ENCODE peak calls at places on chromosomes 12 and 14, in ten cellular contexts. One of them, this sample, is unnamed.

GRCh38 chr14:54533100-54533499 is 23.4 kb downstream of the CGRRF1 start:
- DNase-seq in activated CD4-positive, CD25-positive, alpha-beta regulatory T cell treated with anti-CD3 and anti-CD28 coated beads, Interleukin-2, amount 50 U/mL, for 72 hours: no peak
- DNase-seq in renal cortical epithelial cell: no peak
- DNase-seq in heart left ventricle: no peak
- DNase-seq in mesendoderm: no peak
- DNase-seq in activated CD8-positive, alpha-beta memory T cell treated with anti-CD3 and anti-CD28 coated beads for 48 hours: no peak
- DNase-seq in effector memory CD8-positive, alpha-beta T cell: no peak
- DNase-seq in AG09319: no peak
- DNase-seq in putamen: no peak
- DNase-seq in activated T-helper 1 cell treated with Interleukin-2 at 50 U/mL for 16 hours: no peak
- DNase-seq in this sample: no peak

GRCh38 chr14:47500369-47500768 is 175.0 kb downstream of the MDGA2 start:
- DNase-seq in activated CD4-positive, CD25-positive, alpha-beta regulatory T cell treated with anti-CD3 and anti-CD28 coated beads, Interleukin-2, amount 50 U/mL, for 72 hours: no peak
- DNase-seq in renal cortical epithelial cell: no peak
- DNase-seq in heart left ventricle: no peak
- DNase-seq in mesendoderm: no peak
- DNase-seq in activated CD8-positive, alpha-beta memory T cell treated with anti-CD3 and anti-CD28 coated beads for 48 hours: no peak
- DNase-seq in effector memory CD8-positive, alpha-beta T cell: no peak
- DNase-seq in AG09319: no peak
- DNase-seq in putamen: no peak
- DNase-seq in activated T-helper 1 cell treated with Interleukin-2 at 50 U/mL for 16 hours: no peak
- DNase-seq in this sample: no peak

GRCh38 chr12:117100251-117100650 is 1.0 kb upstream of the TESC start:
- DNase-seq in activated CD4-positive, CD25-positive, alpha-beta regulatory T cell treated with anti-CD3 and anti-CD28 coated beads, Interleukin-2, amount 50 U/mL, for 72 hours: no peak
- DNase-seq in renal cortical epithelial cell: no peak
- DNase-seq in heart left ventricle: no peak
- DNase-seq in mesendoderm: no peak
- DNase-seq in activated CD8-positive, alpha-beta memory T cell treated with anti-CD3 and anti-CD28 coated beads for 48 hours: no peak
- DNase-seq in effector memory CD8-positive, alpha-beta T cell: no peak
- DNase-seq in AG09319: no peak
- DNase-seq in putamen: no peak
- DNase-seq in activated T-helper 1 cell treated with Interleukin-2 at 50 U/mL for 16 hours: no peak
- DNase-seq in this sample: no peak

GRCh38 chr14:33057585-33057984 is 118.9 kb downstream of the NPAS3 start:
- DNase-seq in activated CD4-positive, CD25-positive, alpha-beta regulatory T cell treated with anti-CD3 and anti-CD28 coated beads, Interleukin-2, amount 50 U/mL, for 72 hours: no peak
- DNase-seq in renal cortical epithelial cell: no peak
- DNase-seq in heart left ventricle: no peak
- DNase-seq in mesendoderm: no peak
- DNase-seq in activated CD8-positive, alpha-beta memory T cell treated with anti-CD3 and anti-CD28 coated beads for 48 hours: no peak
- DNase-seq in effector memory CD8-positive, alpha-beta T cell: no peak
- DNase-seq in AG09319: no peak
- DNase-seq in putamen: no peak
- DNase-seq in activated T-helper 1 cell treated with Interleukin-2 at 50 U/mL for 16 hours: no peak
- DNase-seq in this sample: no peak

GRCh38 chr12:121595520-121595919 is 14.7 kb upstream of the KDM2B start:
- DNase-seq in activated CD4-positive, CD25-positive, alpha-beta regulatory T cell treated with anti-CD3 and anti-CD28 coated beads, Interleukin-2, amount 50 U/mL, for 72 hours: no peak
- DNase-seq in renal cortical epithelial cell: no peak
- DNase-seq in heart left ventricle: no peak
- DNase-seq in mesendoderm: no peak
- DNase-seq in activated CD8-positive, alpha-beta memory T cell treated with anti-CD3 and anti-CD28 coated beads for 48 hours: no peak
- DNase-seq in effector memory CD8-positive, alpha-beta T cell: no peak
- DNase-seq in AG09319: no peak
- DNase-seq in putamen: no peak
- DNase-seq in activated T-helper 1 cell treated with Interleukin-2 at 50 U/mL for 16 hours: no peak
- DNase-seq in this sample: no peak

GRCh38 chr14:105060751-105061427 is 4.3 kb downstream of the GPR132 start:
- DNase-seq in activated CD4-positive, CD25-positive, alpha-beta regulatory T cell treated with anti-CD3 and anti-CD28 coated beads, Interleukin-2, amount 50 U/mL, for 72 hours: peak
- DNase-seq in renal cortical epithelial cell: no peak
- DNase-seq in heart left ventricle: peak
- DNase-seq in mesendoderm: no peak
- DNase-seq in activated CD8-positive, alpha-beta memory T cell treated with anti-CD3 and anti-CD28 coated beads for 48 hours: no peak
- DNase-seq in effector memory CD8-positive, alpha-beta T cell: peak
- DNase-seq in AG09319: no peak
- DNase-seq in putamen: no peak
- DNase-seq in activated T-helper 1 cell treated with Interleukin-2 at 50 U/mL for 16 hours: no peak
- DNase-seq in this sample: no peak

GRCh38 chr12:58765076-58765475 is 155.2 kb downstream of the LRIG3 start:
- DNase-seq in activated CD4-positive, CD25-positive, alpha-beta regulatory T cell treated with anti-CD3 and anti-CD28 coated beads, Interleukin-2, amount 50 U/mL, for 72 hours: no peak
- DNase-seq in renal cortical epithelial cell: no peak
- DNase-seq in heart left ventricle: no peak
- DNase-seq in mesendoderm: no peak
- DNase-seq in activated CD8-positive, alpha-beta memory T cell treated with anti-CD3 and anti-CD28 coated beads for 48 hours: no peak
- DNase-seq in effector memory CD8-positive, alpha-beta T cell: no peak
- DNase-seq in AG09319: no peak
- DNase-seq in putamen: no peak
- DNase-seq in activated T-helper 1 cell treated with Interleukin-2 at 50 U/mL for 16 hours: no peak
- DNase-seq in this sample: no peak

GRCh38 chr12:75760481-75761324 is 249.3 kb upstream of the KRR1 start:
- DNase-seq in activated CD4-positive, CD25-positive, alpha-beta regulatory T cell treated with anti-CD3 and anti-CD28 coated beads, Interleukin-2, amount 50 U/mL, for 72 hours: no peak
- DNase-seq in renal cortical epithelial cell: no peak
- DNase-seq in heart left ventricle: no peak
- DNase-seq in mesendoderm: no peak
- DNase-seq in activated CD8-positive, alpha-beta memory T cell treated with anti-CD3 and anti-CD28 coated beads for 48 hours: no peak
- DNase-seq in effector memory CD8-positive, alpha-beta T cell: no peak
- DNase-seq in AG09319: no peak
- DNase-seq in putamen: no peak
- DNase-seq in activated T-helper 1 cell treated with Interleukin-2 at 50 U/mL for 16 hours: no peak
- DNase-seq in this sample: no peak

This sample was measured in left cardiac atrium.